ENCODE peak calls at places on chromosomes 13 and 19, in nine cellular contexts. S is GM23248, Y is PC-3, K is HCT116, W is SK-N-SH, M is PC-9, C is MM.1S, E is Karpas-422, N is GM23338. D is an unnamed sample. For H3K9me2 and H3K27me3, the result is how much of the 10 kb centered on the place peaks cover.

GRCh38 chr19:39805120-39805519 is 26.5 kb downstream of the LEUTX start:
- DNase-seq in W (no peak), C (no peak), S (peak), K (no peak), N (no peak), Y (no peak), E (no peak), M (no peak), D (no peak)

GRCh38 chr13:100338265-100338664 is 249.4 kb downstream of the PCCA start:
- DNase-seq in M (no peak), C (no peak), Y (no peak), W (no peak), K (no peak), N (no peak), S (no peak), E (no peak), D (no peak)

GRCh38 chr13:112693831-112694497 is 4.1 kb downstream of the ATP11A start:
- DNase-seq in C (peak), Y (peak), S (peak), M (peak), K (no peak), N (no peak), W (no peak), E (peak), D (no peak)

GRCh38 chr19:30328096-30328495 is 44.1 kb upstream of the ZNF536 start:
- DNase-seq in K (no peak), N (no peak), E (no peak), S (no peak), M (no peak), Y (no peak), W (no peak), C (no peak), D (no peak)

GRCh38 chr13:102440259-102440936 is 38.5 kb upstream of the FGF14 start:
- DNase-seq in C (peak), E (no peak), K (no peak), W (no peak), M (no peak), S (no peak), Y (no peak), N (no peak), D (no peak)

GRCh38 chr13:102310691-102311432 is 91.0 kb downstream of the FGF14 start:
- DNase-seq in W (no peak), E (no peak), K (no peak), C (no peak), S (no peak), Y (no peak), M (no peak), N (no peak), D (no peak)

GRCh38 chr13:108915095-108915633 is 285.8 kb downstream of the MYO16 start:
- DNase-seq in K (no peak), S (peak), W (peak), N (peak), E (no peak), M (peak), C (peak), Y (peak), D (peak)

GRCh38 chr13:41709511-41709910 is 251.4 kb downstream of the VWA8 start:
- DNase-seq in N (no peak), E (no peak), M (no peak), S (peak), W (no peak), K (no peak), C (no peak), Y (no peak), D (no peak)

GRCh38 chr19:1566392-1567115 is 1.6 kb downstream of the MEX3D start:
- DNase-seq in N (peak), S (peak), C (no peak), M (peak), W (peak), E (no peak), Y (peak), K (no peak), D (peak)

GRCh38 chr13:37229931-37230330 is 124.5 kb upstream of the CSNK1A1L start:
- DNase-seq in S (no peak), E (no peak), W (no peak), N (no peak), M (no peak), Y (no peak), C (no peak), K (no peak), D (no peak)

GRCh38 chr19:13633109-13633508 is 126.8 kb upstream of the CACNA1A start:
- DNase-seq in N (peak), Y (peak), S (peak), K (no peak), C (no peak), W (no peak), E (no peak), M (no peak), D (peak)

GRCh38 chr19:53971608-53972007 is 8.9 kb downstream of the CACNG8 start:
- DNase-seq in K (no peak), S (no peak), E (no peak), N (peak), C (no peak), M (no peak), Y (no peak), W (no peak), D (no peak)

GRCh38 chr13:95485518-95486144 is 66.9 kb upstream of the CLDN10 start:
- DNase-seq in W (peak), Y (no peak), E (no peak), N (no peak), M (no peak), S (no peak), K (no peak), C (no peak), D (no peak)

DNA sequence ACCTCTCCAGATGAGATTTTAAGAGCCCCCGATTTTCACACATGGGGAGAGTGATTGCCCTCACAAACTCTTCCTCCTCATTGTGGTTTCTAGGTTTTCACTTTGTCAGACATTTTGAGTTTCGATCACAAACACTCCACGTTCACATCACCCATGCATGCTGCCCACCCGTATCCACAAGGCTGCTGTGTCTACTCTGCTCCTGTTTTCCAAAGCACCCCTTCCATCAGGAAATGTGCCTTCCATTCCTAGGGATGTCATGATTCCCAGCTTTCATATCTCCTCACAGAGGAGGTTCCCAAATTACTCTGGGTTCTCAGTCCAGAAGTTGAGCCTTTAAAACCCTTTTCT is 45.8 kb upstream of the CEACAM21 start:
- DNase-seq in W (no peak), C (no peak), M (no peak), K (no peak), S (no peak), E (no peak), N (no peak), Y (no peak), D (no peak)
- H3K9me2 ChIP-seq in W (under half), C (under half), M (under half), K (under half), S (under half), E (under half), N (under half), Y (under half), D (under half)

GRCh38 chr13:19634129-19634740 is 776 bp downstream of the MPHOSPH8 start:
- DNase-seq in M (peak), E (peak), K (no peak), C (peak), S (peak), N (peak), W (peak), Y (peak), D (peak)

GRCh38 chr13:19632915-19633339 is 532 bp upstream of the MPHOSPH8 start:
- DNase-seq in Y (no peak), N (no peak), S (no peak), C (no peak), M (no peak), K (no peak), W (no peak), E (no peak), D (no peak)

GRCh38 chr13:19633340-19634128 is at the start of gene MPHOSPH8:
- DNase-seq in Y (peak), C (peak), W (peak), N (peak), M (peak), E (peak), S (peak), K (peak), D (peak)
- H3K4me2 ChIP-seq in Y (peak), C (peak), W (peak), N (peak), M (peak), E (peak), S (peak), K (peak), D (peak)

GRCh38 chr19:41922220-41922576 is 6.1 kb downstream of the ERFL start:
- DNase-seq in M (no peak), N (no peak), W (no peak), E (no peak), S (no peak), Y (no peak), C (no peak), K (no peak), D (no peak)
- H3K27me3 ChIP-seq in M (half or more), N (half or more), W (under half), E (under half), S (half or more), Y (under half), C (half or more), K (under half), D (half or more)

GRCh38 chr13:51539887-51540286 is 44.4 kb upstream of the WDFY2 start:
- DNase-seq in W (no peak), N (no peak), S (peak), E (no peak), K (no peak), M (no peak), C (no peak), Y (no peak), D (no peak)
- H3K9me2 ChIP-seq in W (under half), N (under half), S (under half), E (under half), K (under half), M (under half), C (under half), Y (under half), D (under half)

GRCh38 chr19:44905437-44906160 is at the start of gene APOE:
- DNase-seq in S (peak), C (no peak), Y (no peak), E (no peak), K (no peak), M (peak), N (peak), W (peak), D (peak)
- H3K4me2 ChIP-seq in S (peak), C (peak), Y (peak), E (no peak), K (peak), M (peak), N (peak), W (peak), D (peak)

GRCh38 chr19:17602872-17603552 is 47.6 kb downstream of the COLGALT1 start:
- DNase-seq in E (no peak), N (no peak), S (no peak), C (no peak), W (no peak), Y (no peak), M (no peak), K (no peak), D (no peak)
- H3K27me3 ChIP-seq in E (under half), N (under half), S (under half), C (half or more), W (under half), Y (under half), M (under half), K (under half), D (under half)

DNA sequence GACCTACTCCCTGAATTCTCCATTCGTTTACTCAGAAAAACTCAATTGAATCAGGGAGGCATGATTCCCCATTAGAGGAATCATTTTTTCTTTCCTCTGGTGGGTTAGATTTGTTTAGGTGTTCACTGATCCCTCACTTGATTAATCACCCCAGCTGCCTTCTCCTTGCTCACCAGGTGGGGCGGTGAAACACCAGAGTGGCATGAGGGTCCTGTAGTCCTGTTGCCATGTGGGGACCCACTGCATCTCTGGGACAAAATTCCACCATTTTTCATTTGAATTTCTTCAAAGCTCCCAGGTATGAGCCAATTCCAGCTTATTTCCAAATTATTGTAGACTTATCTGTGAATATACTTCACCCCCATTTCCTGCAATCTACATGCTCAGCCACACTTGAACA is 462.7 kb upstream of the ZNF507 start:
- DNase-seq in S (no peak), C (no peak), E (peak), N (peak), W (no peak), M (no peak), K (no peak), Y (no peak), D (no peak)
- H3K9me2 ChIP-seq in S (under half), C (under half), E (under half), N (under half), W (under half), M (under half), K (under half), Y (under half), D (under half)